ENCODE peak calls at places on chromosomes 1 and 21, in five cellular contexts. One of them, this sample, is unnamed.

GRCh38 chr1:229862017-229862774 is 204.8 kb upstream of the GALNT2 start:
- DNase-seq in colonic mucosa: no peak
- DNase-seq in mesendoderm: no peak
- DNase-seq in mammary epithelial cell: no peak
- DNase-seq in HCT116: no peak
- DNase-seq in this sample: peak

GRCh38 chr1:200240655-200241054 is 169.2 kb downstream of the ZNF281 start:
- DNase-seq in colonic mucosa: no peak
- DNase-seq in mesendoderm: peak
- DNase-seq in mammary epithelial cell: no peak
- DNase-seq in HCT116: no peak
- DNase-seq in this sample: peak

GRCh38 chr1:234763910-234764309 is 153.9 kb upstream of the IRF2BP2 start:
- DNase-seq in colonic mucosa: no peak
- DNase-seq in mesendoderm: no peak
- DNase-seq in mammary epithelial cell: no peak
- DNase-seq in HCT116: no peak
- DNase-seq in this sample: no peak

GRCh38 chr1:27299385-27300252 is 22.3 kb upstream of the TMEM222 start:
- DNase-seq in colonic mucosa: peak
- DNase-seq in mesendoderm: peak
- DNase-seq in mammary epithelial cell: peak
- DNase-seq in HCT116: no peak
- DNase-seq in this sample: peak

GRCh38 chr1:162055062-162055461 is 14.4 kb upstream of the NOS1AP start:
- DNase-seq in colonic mucosa: no peak
- DNase-seq in mesendoderm: no peak
- DNase-seq in mammary epithelial cell: peak
- DNase-seq in HCT116: peak
- DNase-seq in this sample: peak

GRCh38 chr1:202235856-202236837 is 42.5 kb downstream of the LGR6 start:
- DNase-seq in colonic mucosa: peak
- DNase-seq in mesendoderm: peak
- DNase-seq in mammary epithelial cell: peak
- DNase-seq in HCT116: peak
- DNase-seq in this sample: peak

GRCh38 chr1:218673170-218673569 is 328.0 kb downstream of the TGFB2 start:
- DNase-seq in colonic mucosa: no peak
- DNase-seq in mesendoderm: no peak
- DNase-seq in mammary epithelial cell: no peak
- DNase-seq in HCT116: no peak
- DNase-seq in this sample: no peak

GRCh38 chr1:58971629-58972140 is 187.8 kb upstream of the JUN start:
- DNase-seq in colonic mucosa: no peak
- DNase-seq in mesendoderm: no peak
- DNase-seq in mammary epithelial cell: peak
- DNase-seq in HCT116: no peak
- DNase-seq in this sample: peak

GRCh38 chr1:225933072-225933471 is 7.9 kb downstream of the LEFTY2 start:
- DNase-seq in colonic mucosa: no peak
- DNase-seq in mesendoderm: no peak
- DNase-seq in mammary epithelial cell: peak
- DNase-seq in HCT116: no peak
- DNase-seq in this sample: peak

GRCh38 chr1:212699839-212700596 is at the start of gene BATF3:
- DNase-seq in colonic mucosa: peak
- DNase-seq in mesendoderm: no peak
- DNase-seq in mammary epithelial cell: no peak
- DNase-seq in HCT116: no peak
- DNase-seq in this sample: peak

GRCh38 chr1:3902111-3902511 is 2.0 kb upstream of the C1orf174 start:
- DNase-seq in colonic mucosa: no peak
- DNase-seq in mesendoderm: no peak
- DNase-seq in mammary epithelial cell: no peak
- DNase-seq in HCT116: no peak
- DNase-seq in this sample: no peak

DNA sequence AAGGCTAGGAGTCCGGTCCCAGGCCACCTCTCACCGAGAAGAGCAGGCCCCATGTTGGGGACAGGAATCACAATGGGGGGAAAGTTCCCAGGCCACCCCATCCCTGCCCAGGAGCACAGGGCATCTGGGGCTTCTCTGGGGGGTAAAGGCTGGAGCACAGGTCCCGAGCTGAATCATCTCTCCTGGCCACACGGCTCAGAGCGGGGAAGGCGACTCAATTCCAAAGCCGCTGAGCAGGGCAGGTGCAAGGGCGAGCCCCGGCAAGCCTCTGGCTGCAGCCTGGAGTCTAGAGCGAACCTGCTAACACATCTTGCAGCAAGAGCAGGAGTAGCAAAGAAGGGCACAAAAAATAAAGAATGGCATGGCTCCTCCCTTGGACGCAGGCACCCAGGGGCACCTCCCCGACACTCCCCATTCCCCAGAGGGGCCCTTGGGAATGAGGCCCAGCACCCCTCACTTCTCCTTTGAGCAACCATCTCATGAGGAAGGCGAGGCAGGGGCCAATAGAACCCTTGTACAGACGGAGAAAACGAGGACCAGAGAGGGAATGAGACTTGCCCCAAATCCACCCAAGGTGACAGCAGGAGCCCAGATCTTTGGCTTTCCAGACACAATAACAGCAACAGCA is 20.6 kb upstream of the ALDH4A1 start:
- DNase-seq in colonic mucosa: no peak
- DNase-seq in mesendoderm: no peak
- DNase-seq in mammary epithelial cell: peak
- DNase-seq in HCT116: no peak
- DNase-seq in this sample: no peak
- H3K9ac ChIP-seq in colonic mucosa: no peak
- H3K9ac ChIP-seq in mesendoderm: no peak
- H3K9ac ChIP-seq in mammary epithelial cell: peak
- H3K9ac ChIP-seq in HCT116: no peak
- H3K9ac ChIP-seq in this sample: peak

DNA sequence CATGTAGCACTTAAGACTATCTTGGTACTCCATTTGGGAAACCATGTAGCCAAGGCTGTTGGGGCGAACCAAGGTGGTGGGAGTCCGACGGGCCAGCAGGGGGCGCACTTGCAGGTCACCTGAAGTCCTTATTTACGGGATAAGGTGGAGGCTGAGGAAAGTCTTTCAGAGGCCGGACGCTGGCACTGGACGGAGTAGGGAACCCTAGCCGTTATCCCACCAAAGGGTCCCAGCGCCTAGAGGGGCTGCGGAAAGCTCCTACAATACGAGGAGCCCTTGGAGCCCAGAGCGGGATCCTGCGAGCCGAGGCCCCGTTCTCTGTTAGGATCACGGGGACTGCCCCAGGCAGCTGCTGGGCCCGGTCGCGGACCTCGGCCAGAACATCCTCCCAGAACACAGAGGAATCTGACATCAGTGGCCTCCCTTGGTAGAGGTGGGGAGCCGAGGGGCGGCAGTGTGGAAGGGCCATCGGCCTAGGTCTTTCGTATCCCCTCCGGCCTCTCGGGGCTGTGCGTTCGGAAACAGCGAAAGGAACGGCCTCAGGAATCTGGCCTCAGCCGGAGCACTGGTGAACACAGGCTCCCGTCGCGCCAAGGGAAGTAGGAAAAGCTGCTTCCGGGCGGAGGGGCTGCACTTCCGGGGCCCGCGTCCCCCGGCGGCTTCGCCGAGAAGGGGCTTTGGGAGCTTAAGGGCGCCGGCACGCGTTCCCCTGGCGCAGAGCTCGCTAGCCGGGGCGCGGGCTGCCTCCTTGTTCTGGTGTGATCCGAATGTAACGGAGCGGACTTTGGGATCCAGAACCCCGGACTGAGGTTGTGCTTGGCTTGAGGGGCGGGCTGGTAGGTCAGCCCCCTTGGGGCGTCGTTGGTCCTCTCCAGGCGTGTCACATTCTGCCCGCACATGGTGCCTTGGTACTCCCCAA is 29.9 kb upstream of the RPTN start:
- DNase-seq in colonic mucosa: peak
- DNase-seq in mesendoderm: peak
- DNase-seq in mammary epithelial cell: peak
- DNase-seq in HCT116: no peak
- DNase-seq in this sample: no peak
- H3K9ac ChIP-seq in colonic mucosa: peak
- H3K9ac ChIP-seq in mesendoderm: no peak
- H3K9ac ChIP-seq in mammary epithelial cell: no peak
- H3K9ac ChIP-seq in HCT116: no peak
- H3K9ac ChIP-seq in this sample: peak

GRCh38 chr21:42651515-42652401 is 1.7 kb upstream of the PDE9A start:
- DNase-seq in colonic mucosa: peak
- DNase-seq in mesendoderm: no peak
- DNase-seq in mammary epithelial cell: no peak
- DNase-seq in HCT116: no peak
- DNase-seq in this sample: no peak

GRCh38 chr21:42654179-42654912 is 925 bp downstream of the PDE9A start:
- DNase-seq in colonic mucosa: peak
- DNase-seq in mesendoderm: peak
- DNase-seq in mammary epithelial cell: peak
- DNase-seq in HCT116: no peak
- DNase-seq in this sample: peak

GRCh38 chr21:42650441-42651421 is 2.7 kb upstream of the PDE9A start:
- DNase-seq in colonic mucosa: no peak
- DNase-seq in mesendoderm: no peak
- DNase-seq in mammary epithelial cell: no peak
- DNase-seq in HCT116: no peak
- DNase-seq in this sample: no peak

GRCh38 chr21:42653492-42654061 is at the start of gene PDE9A:
- DNase-seq in colonic mucosa: peak
- DNase-seq in mesendoderm: peak
- DNase-seq in mammary epithelial cell: no peak
- DNase-seq in HCT116: no peak
- DNase-seq in this sample: peak

GRCh38 chr21:42652527-42653491 is 612 bp upstream of the PDE9A start:
- DNase-seq in colonic mucosa: peak
- DNase-seq in mesendoderm: peak
- DNase-seq in mammary epithelial cell: peak
- DNase-seq in HCT116: no peak
- DNase-seq in this sample: peak
- H3K9ac ChIP-seq in colonic mucosa: peak
- H3K9ac ChIP-seq in mesendoderm: peak
- H3K9ac ChIP-seq in mammary epithelial cell: no peak
- H3K9ac ChIP-seq in HCT116: no peak
- H3K9ac ChIP-seq in this sample: no peak

GRCh38 chr21:45367402-45368351 is 37.3 kb upstream of the COL18A1 start:
- DNase-seq in colonic mucosa: no peak
- DNase-seq in mesendoderm: no peak
- DNase-seq in mammary epithelial cell: no peak
- DNase-seq in HCT116: no peak
- DNase-seq in this sample: no peak

GRCh38 chr21:45365608-45366241 is 39.2 kb upstream of the COL18A1 start:
- DNase-seq in colonic mucosa: no peak
- DNase-seq in mesendoderm: peak
- DNase-seq in mammary epithelial cell: no peak
- DNase-seq in HCT116: peak
- DNase-seq in this sample: peak

GRCh38 chr21:45365186-45365607 is 39.8 kb upstream of the COL18A1 start:
- DNase-seq in colonic mucosa: no peak
- DNase-seq in mesendoderm: no peak
- DNase-seq in mammary epithelial cell: no peak
- DNase-seq in HCT116: no peak
- DNase-seq in this sample: no peak

GRCh38 chr21:45366931-45367401 is 38.0 kb upstream of the COL18A1 start:
- DNase-seq in colonic mucosa: peak
- DNase-seq in mesendoderm: peak
- DNase-seq in mammary epithelial cell: no peak
- DNase-seq in HCT116: no peak
- DNase-seq in this sample: peak

GRCh38 chr21:45366476-45366875 is 38.5 kb upstream of the COL18A1 start:
- DNase-seq in colonic mucosa: no peak
- DNase-seq in mesendoderm: no peak
- DNase-seq in mammary epithelial cell: no peak
- DNase-seq in HCT116: no peak
- DNase-seq in this sample: no peak
- H3K9ac ChIP-seq in colonic mucosa: no peak
- H3K9ac ChIP-seq in mesendoderm: no peak
- H3K9ac ChIP-seq in mammary epithelial cell: no peak
- H3K9ac ChIP-seq in HCT116: peak
- H3K9ac ChIP-seq in this sample: peak

DNA sequence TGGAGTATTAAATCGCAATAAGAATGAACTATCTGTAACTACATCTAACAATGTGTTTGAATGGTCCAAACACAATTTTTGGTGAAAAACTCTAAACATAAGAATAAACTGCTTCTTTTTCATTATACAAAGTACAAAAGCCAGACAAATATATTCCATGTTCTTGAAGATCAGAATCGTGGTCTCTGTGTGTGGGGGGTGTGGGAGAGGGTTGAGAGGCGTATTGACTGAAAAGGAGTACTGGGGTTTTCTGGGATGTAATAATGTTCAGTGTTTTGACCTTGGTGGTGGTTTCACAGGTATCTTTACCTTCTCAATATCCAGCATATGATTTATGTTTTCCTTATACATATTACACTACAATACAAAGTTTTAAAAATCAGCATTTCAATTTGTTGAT is 764 bp upstream of the CFH start:
- DNase-seq in colonic mucosa: no peak
- DNase-seq in mesendoderm: no peak
- DNase-seq in mammary epithelial cell: no peak
- DNase-seq in HCT116: no peak
- DNase-seq in this sample: no peak
- H3K9ac ChIP-seq in colonic mucosa: no peak
- H3K9ac ChIP-seq in mesendoderm: no peak
- H3K9ac ChIP-seq in mammary epithelial cell: no peak
- H3K9ac ChIP-seq in HCT116: no peak
- H3K9ac ChIP-seq in this sample: peak

This sample was measured in mesenchymal stem cell.